ENCODE peak calls at places on chromosomes 12 and 14, in seven cellular contexts. K, B, W, A, N, P and U are unnamed samples.

GRCh38 chr14:75879031-75879430 is 102.8 kb downstream of the TGFB3 start:
- DNase-seq in K (no peak), B (no peak), W (no peak), A (no peak), N (no peak), P (no peak), U (peak)

GRCh38 chr14:32559595-32559994 is 230.5 kb downstream of the AKAP6 start:
- DNase-seq in K (no peak), B (no peak), W (no peak), A (no peak), N (no peak), P (peak), U (no peak)

GRCh38 chr12:27807063-27807703 is 27.1 kb upstream of the MANSC4 start:
- DNase-seq in K (no peak), B (no peak), W (no peak), A (no peak), N (no peak), P (no peak), U (no peak)

GRCh38 chr14:53331247-53331646 is 178.1 kb upstream of the DDHD1 start:
- DNase-seq in K (no peak), B (peak), W (peak), A (no peak), N (no peak), P (no peak), U (no peak)

GRCh38 chr12:66633676-66634075 is 45.2 kb downstream of the GRIP1 start:
- DNase-seq in K (no peak), B (no peak), W (peak), A (no peak), N (no peak), P (no peak), U (no peak)

GRCh38 chr12:1115471-1116242 is 124.6 kb downstream of the ERC1 start:
- DNase-seq in K (no peak), B (peak), W (peak), A (no peak), N (no peak), P (no peak), U (no peak)

GRCh38 chr12:95261109-95261508 is 43.5 kb downstream of the VEZT start:
- DNase-seq in K (no peak), B (no peak), W (no peak), A (no peak), N (no peak), P (no peak), U (no peak)

GRCh38 chr14:102525213-102526143 is 15.9 kb upstream of the ANKRD9 start:
- DNase-seq in K (peak), B (peak), W (peak), A (peak), N (peak), P (no peak), U (no peak)

GRCh38 chr14:56666294-56666693 is 86.7 kb downstream of the TMEM260 start:
- DNase-seq in K (no peak), B (no peak), W (peak), A (no peak), N (no peak), P (no peak), U (no peak)

GRCh38 chr14:77543240-77543551 is 44.6 kb upstream of the ISM2 start:
- DNase-seq in K (no peak), B (no peak), W (no peak), A (no peak), N (no peak), P (no peak), U (no peak)

GRCh38 chr12:132222096-132222807 is 78.0 kb downstream of the NOC4L start:
- DNase-seq in K (peak), B (peak), W (peak), A (no peak), N (no peak), P (peak), U (no peak)

GRCh38 chr14:69700609-69701008 is 66.3 kb upstream of the SRSF5 start:
- DNase-seq in K (no peak), B (no peak), W (no peak), A (no peak), N (no peak), P (no peak), U (no peak)

GRCh38 chr12:106417926-106418910 is 60.7 kb downstream of the POLR3B start:
- DNase-seq in K (no peak), B (peak), W (peak), A (no peak), N (no peak), P (no peak), U (no peak)

GRCh38 chr12:64976131-64976530 is 145.0 kb downstream of the WIF1 start:
- DNase-seq in K (no peak), B (no peak), W (peak), A (no peak), N (no peak), P (no peak), U (no peak)

GRCh38 chr14:96363751-96364336 is 518 bp downstream of the GSKIP start:
- DNase-seq in K (peak), B (peak), W (peak), A (no peak), N (peak), P (peak), U (peak)

GRCh38 chr12:97386133-97386581 is 76.4 kb upstream of the RMST start:
- DNase-seq in K (peak), B (no peak), W (peak), A (no peak), N (no peak), P (peak), U (no peak)

GRCh38 chr12:81294325-81295190 is 216.7 kb downstream of the ACSS3 start:
- DNase-seq in K (peak), B (no peak), W (no peak), A (no peak), N (no peak), P (no peak), U (no peak)

GRCh38 chr12:116346751-116347150 is 69.3 kb upstream of the MED13L start:
- DNase-seq in K (no peak), B (peak), W (peak), A (no peak), N (no peak), P (no peak), U (no peak)

GRCh38 chr14:96108061-96108795 is 69.1 kb downstream of the C14orf132 start:
- DNase-seq in K (no peak), B (no peak), W (no peak), A (no peak), N (no peak), P (no peak), U (no peak)

GRCh38 chr12:130644566-130644965 is 71.5 kb downstream of the RIMBP2 start:
- DNase-seq in K (no peak), B (no peak), W (no peak), A (no peak), N (no peak), P (no peak), U (no peak)

GRCh38 chr14:100439781-100440180 is 116.6 kb downstream of the SLC25A47 start:
- DNase-seq in K (no peak), B (no peak), W (peak), A (no peak), N (no peak), P (no peak), U (no peak)

GRCh38 chr12:79978692-79979091 is 43.8 kb upstream of the PPP1R12A start:
- DNase-seq in K (no peak), B (no peak), W (no peak), A (no peak), N (no peak), P (no peak), U (no peak)

GRCh38 chr14:75793806-75794205 is 132.8 kb downstream of the TTLL5 start:
- DNase-seq in K (no peak), B (no peak), W (no peak), A (no peak), N (no peak), P (no peak), U (no peak)

GRCh38 chr12:15712160-15712559 is 77.0 kb downstream of the EPS8 start:
- DNase-seq in K (no peak), B (no peak), W (no peak), A (no peak), N (no peak), P (no peak), U (no peak)

GRCh38 chr14:79502101-79502750 is 709.1 kb downstream of the DIO2 start:
- DNase-seq in K (no peak), B (no peak), W (no peak), A (no peak), N (no peak), P (no peak), U (no peak)

GRCh38 chr12:113835913-113836312 is 130.2 kb downstream of the RBM19 start:
- DNase-seq in K (peak), B (no peak), W (no peak), A (no peak), N (no peak), P (peak), U (no peak)

GRCh38 chr12:41743835-41744234 is 400.8 kb downstream of the GXYLT1 start:
- DNase-seq in K (no peak), B (no peak), W (peak), A (no peak), N (no peak), P (no peak), U (no peak)

GRCh38 chr14:61196034-61196433 is 85.1 kb downstream of the TMEM30B start:
- DNase-seq in K (no peak), B (no peak), W (no peak), A (no peak), N (no peak), P (no peak), U (no peak)

GRCh38 chr12:113664224-113664681 is 192.6 kb upstream of the LHX5 start:
- DNase-seq in K (no peak), B (no peak), W (no peak), A (no peak), N (no peak), P (peak), U (no peak)